ENCODE peak calls at places on chromosomes 13 and 19, in eight cellular contexts. B is HFF-Myc, Z is AG04450, R is lower lobe of right lung, F is brain microvascular endothelial cell, J is BJ, N is BE2C, C is IMR-90. U is an unnamed sample.

GRCh38 chr13:112078879-112079526 is 12.1 kb downstream of the SOX1 start:
- DNase-seq in B (no peak), Z (no peak), R (no peak), F (no peak), J (no peak), N (no peak), C (no peak), U (no peak)

GRCh38 chr13:25844559-25845434 is 207.0 kb downstream of the SHISA2 start:
- DNase-seq in B (no peak), Z (no peak), R (no peak), F (no peak), J (no peak), N (no peak), C (no peak), U (no peak)

GRCh38 chr19:42111811-42112210 is 20.4 kb downstream of the POU2F2 start:
- DNase-seq in B (no peak), Z (no peak), R (no peak), F (no peak), J (no peak), N (no peak), C (peak; percentile 52), U (no peak)

GRCh38 chr13:35600137-35600536 is 123.6 kb upstream of the MAB21L1 start:
- DNase-seq in B (no peak), Z (no peak), R (no peak), F (peak; percentile 58), J (no peak), N (no peak), C (peak; percentile 9), U (no peak)

GRCh38 chr13:86282450-86282849 is 483.2 kb upstream of the SLITRK6 start:
- DNase-seq in B (no peak), Z (no peak), R (no peak), F (no peak), J (no peak), N (no peak), C (no peak), U (peak; percentile 31)

GRCh38 chr13:65417953-65418352 is 1812.2 kb downstream of the PCDH9 start:
- DNase-seq in B (no peak), Z (no peak), R (no peak), F (no peak), J (no peak), N (no peak), C (no peak), U (no peak)

GRCh38 chr13:28636677-28637317 is 22.1 kb upstream of the POMP start:
- DNase-seq in B (peak; percentile 57), Z (peak; percentile 50), R (peak; percentile 50), F (peak; percentile 83), J (no peak), N (peak; percentile 64), C (peak; percentile 89), U (no peak)

GRCh38 chr19:35673121-35673804 is 6.9 kb downstream of the UPK1A start:
- DNase-seq in B (peak; percentile 14), Z (no peak), R (no peak), F (peak; percentile 59), J (no peak), N (peak; percentile 33), C (peak; percentile 62), U (peak; percentile 23)

GRCh38 chr13:34349091-34349722 is 531.3 kb downstream of the RFC3 start:
- DNase-seq in B (peak; percentile 98), Z (peak; percentile 80), R (no peak), F (peak; percentile 97), J (peak; percentile 99), N (no peak), C (peak; percentile 89), U (peak; percentile 90)

GRCh38 chr19:1286451-1286858 is 782 bp downstream of the EFNA2 start:
- DNase-seq in B (no peak), Z (no peak), R (no peak), F (no peak), J (no peak), N (no peak), C (no peak), U (no peak)

GRCh38 chr19:1286859-1287621 is 1.4 kb downstream of the EFNA2 start:
- DNase-seq in B (no peak), Z (no peak), R (no peak), F (no peak), J (no peak), N (no peak), C (no peak), U (no peak)

GRCh38 chr19:1289395-1290244 is 3.9 kb downstream of the EFNA2 start:
- DNase-seq in B (no peak), Z (no peak), R (no peak), F (no peak), J (no peak), N (no peak), C (no peak), U (no peak)

GRCh38 chr19:1288528-1289394 is 3.1 kb downstream of the EFNA2 start:
- DNase-seq in B (no peak), Z (no peak), R (no peak), F (no peak), J (no peak), N (no peak), C (no peak), U (no peak)

DNA sequence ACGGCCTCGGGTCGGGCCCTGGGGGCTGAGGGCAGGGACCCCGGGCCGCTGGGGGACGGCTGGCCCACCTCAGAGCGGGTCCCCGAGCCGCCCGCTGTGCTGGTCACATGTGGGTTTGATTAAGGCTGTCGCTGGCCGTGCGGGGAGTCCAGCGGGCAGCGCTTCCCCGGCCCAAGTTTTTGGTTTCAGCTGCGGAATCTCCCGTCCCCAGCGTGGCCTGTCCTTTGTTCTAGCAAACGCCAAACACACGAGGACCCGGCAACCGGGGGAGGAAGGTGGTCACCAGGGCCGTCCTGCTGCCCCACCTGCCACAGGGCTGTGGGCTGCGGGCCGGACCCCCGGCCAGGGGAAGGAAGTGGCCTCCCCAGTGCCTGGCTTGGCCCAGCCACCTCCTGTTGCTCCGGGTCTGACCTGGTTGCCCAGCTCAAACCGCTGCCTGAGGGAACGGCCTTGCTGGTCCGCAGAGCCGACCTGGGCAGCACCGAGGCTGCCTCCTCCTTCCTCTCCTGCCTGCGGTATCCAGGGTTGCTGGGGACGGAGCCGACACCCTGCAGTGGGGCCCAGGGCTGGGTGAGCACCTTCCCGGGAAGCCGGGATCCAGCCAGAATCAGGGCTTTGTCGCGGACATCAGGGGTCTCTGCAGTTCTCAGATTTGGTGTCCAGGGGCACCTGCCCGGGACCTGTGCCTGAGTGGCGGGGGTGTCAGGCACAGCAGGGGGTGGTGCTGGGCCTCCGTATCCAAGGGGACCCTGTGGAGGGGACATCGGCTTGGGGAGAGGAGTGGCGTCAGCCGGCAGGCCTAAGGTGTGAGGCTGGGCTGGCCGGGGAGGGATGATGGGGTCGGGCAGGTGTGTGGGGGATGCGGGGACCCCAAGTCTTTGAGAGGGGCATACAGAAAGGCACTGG is 2.2 kb downstream of the EFNA2 start:
- DNase-seq in B (no peak), Z (no peak), R (no peak), F (no peak), J (no peak), N (no peak), C (no peak), U (no peak)
- H3K4me3 ChIP-seq in B (no peak overlapping the region), Z (no peak overlapping the region), R (no peak overlapping the region), F (no peak overlapping the region), J (no peak overlapping the region), N (no peak overlapping the region), C (no peak overlapping the region), U (no peak overlapping the region)

GRCh38 chr13:91409661-91410060 is 11.2 kb downstream of the GPC5 start:
- DNase-seq in B (no peak), Z (no peak), R (no peak), F (no peak), J (no peak), N (no peak), C (no peak), U (no peak)

GRCh38 chr13:91401916-91402315 is 3.5 kb downstream of the GPC5 start:
- DNase-seq in B (no peak), Z (no peak), R (no peak), F (no peak), J (no peak), N (no peak), C (no peak), U (no peak)

GRCh38 chr13:91405240-91405639 is 6.8 kb downstream of the GPC5 start:
- DNase-seq in B (no peak), Z (no peak), R (no peak), F (no peak), J (no peak), N (no peak), C (no peak), U (no peak)

GRCh38 chr13:91406619-91407018 is 8.2 kb downstream of the GPC5 start:
- DNase-seq in B (peak; percentile 10), Z (no peak), R (no peak), F (peak; percentile 37), J (no peak), N (peak; percentile 66), C (peak; percentile 35), U (no peak)
- TF ChIP-seq CTCF in B (peak; percentile 53), Z (peak; percentile 62), R (peak; percentile 38), F (peak; percentile 74), J (peak; percentile 53), N (peak; percentile 79), C (peak; percentile 56), U (peak; percentile 70)

GRCh38 chr19:46426506-46427162 is 2.1 kb downstream of the PNMA8C start:
- DNase-seq in B (peak; percentile 60), Z (peak; percentile 61), R (peak; percentile 76), F (peak; percentile 56), J (no peak), N (peak; percentile 91), C (peak; percentile 68), U (no peak)

GRCh38 chr19:46426035-46426505 is 2.7 kb downstream of the PNMA8C start:
- DNase-seq in B (no peak), Z (no peak), R (no peak), F (no peak), J (no peak), N (no peak), C (no peak), U (no peak)

GRCh38 chr19:46427518-46427917 is 1.2 kb downstream of the PNMA8C start:
- DNase-seq in B (no peak), Z (no peak), R (peak; percentile 27), F (no peak), J (no peak), N (no peak), C (no peak), U (no peak)

GRCh38 chr19:46429999-46430398 is 1.3 kb upstream of the PNMA8C start:
- DNase-seq in B (no peak), Z (no peak), R (no peak), F (no peak), J (no peak), N (no peak), C (no peak), U (no peak)

GRCh38 chr19:46428278-46429141 is at the start of gene PNMA8C:
- DNase-seq in B (no peak), Z (no peak), R (peak; percentile 71), F (peak; percentile 57), J (no peak), N (peak; percentile 85), C (peak; percentile 63), U (no peak)
- H3K4me3 ChIP-seq in B (no peak within 1 kb of the TSS), Z (peak within 1 kb of the TSS; percentile 53), R (peak within 1 kb of the TSS; percentile 19), F (no peak within 1 kb of the TSS), J (peak within 1 kb of the TSS; percentile 16), N (peak within 1 kb of the TSS; percentile 57), C (peak within 1 kb of the TSS; percentile 18), U (no peak within 1 kb of the TSS)

GRCh38 chr13:106533101-106533939 is 2.1 kb downstream of the EFNB2 start:
- DNase-seq in B (no peak), Z (peak; percentile 59), R (peak; percentile 89), F (peak; percentile 81), J (no peak), N (peak; percentile 93), C (peak; percentile 78), U (peak; percentile 48)
- TF ChIP-seq CTCF in B (peak; percentile 25), Z (peak; percentile 51), R (peak; percentile 71), F (peak; percentile 58), J (peak; percentile 49), N (peak; percentile 49), C (peak; percentile 77), U (peak; percentile 52)

GRCh38 chr19:591099-591958 is 1.6 kb downstream of the HCN2 start:
- DNase-seq in B (no peak), Z (no peak), R (no peak), F (no peak), J (no peak), N (no peak), C (no peak), U (no peak)
- H3K4me3 ChIP-seq in B (no peak overlapping the region), Z (no peak overlapping the region), R (no peak overlapping the region), F (peak overlapping the region; percentile 3), J (no peak overlapping the region), N (no peak overlapping the region), C (no peak overlapping the region), U (no peak overlapping the region)